ENCODE peak calls at places on chromosomes 13 and 19, in seven cellular contexts. J, F, N, Z, O, Y and D are unnamed samples.

GRCh38 chr19:29815231-29815630 is 3.4 kb downstream of the CCNE1 start:
- DNase-seq in F (peak; percentile 42), J (no peak), O (no peak), Z (no peak), N (no peak), Y (no peak), D (peak; percentile 46)

GRCh38 chr19:6699935-6700334 is 20.5 kb downstream of the C3 start:
- DNase-seq in J (no peak), O (no peak), Y (no peak), F (no peak), Z (no peak), N (no peak), D (no peak)

GRCh38 chr19:41871573-41872383 is 5.3 kb upstream of the CD79A start:
- DNase-seq in N (peak; percentile 61), J (peak; percentile 19), F (peak; percentile 90), Y (no peak), O (no peak), Z (no peak), D (peak; percentile 78)

GRCh38 chr19:3372413-3372812 is 6.0 kb downstream of the NFIC start:
- DNase-seq in J (no peak), Z (no peak), F (no peak), Y (no peak), N (no peak), O (no peak), D (no peak)

GRCh38 chr19:12834976-12835757 is 788 bp upstream of the RTBDN start:
- DNase-seq in F (no peak), N (no peak), Z (no peak), J (peak; percentile 85), O (no peak), Y (peak; percentile 79), D (peak; percentile 35)

GRCh38 chr19:2271516-2272103 is 10.4 kb downstream of the PEAK3 start:
- DNase-seq in N (no peak), F (peak; percentile 85), J (no peak), Y (no peak), Z (no peak), O (no peak), D (peak; percentile 37)

GRCh38 chr19:4909172-4909896 is at the start of gene UHRF1:
- DNase-seq in F (no peak), J (peak; percentile 93), O (no peak), Y (peak; percentile 93), Z (no peak), N (no peak), D (peak; percentile 11)

GRCh38 chr13:41649659-41650058 is 192.3 kb downstream of the RGCC start:
- DNase-seq in Y (peak; percentile 24), N (no peak), O (no peak), J (no peak), F (no peak), Z (no peak), D (no peak)

GRCh38 chr19:30969586-30969985 is 379.6 kb downstream of the TSHZ3 start:
- DNase-seq in Z (no peak), Y (no peak), J (no peak), N (no peak), O (no peak), F (no peak), D (no peak)

GRCh38 chr19:1981253-1981652 is 34.3 kb downstream of the BTBD2 start:
- DNase-seq in Y (no peak), Z (no peak), J (no peak), F (no peak), O (no peak), N (no peak), D (no peak)

GRCh38 chr13:48730971-48731658 is 77.4 kb downstream of the CYSLTR2 start:
- DNase-seq in J (no peak), Z (no peak), N (no peak), F (no peak), Y (no peak), O (no peak), D (no peak)

GRCh38 chr19:53982611-53983010 is 8.8 kb upstream of the CACNG6 start:
- DNase-seq in J (peak; percentile 80), O (no peak), F (peak; percentile 80), Y (no peak), Z (no peak), N (no peak), D (peak; percentile 30)

GRCh38 chr19:55240713-55241020 is 12.1 kb upstream of the TMEM86B start:
- DNase-seq in Z (no peak), F (peak; percentile 30), Y (no peak), N (no peak), O (no peak), J (no peak), D (no peak)

GRCh38 chr19:47124937-47125668 is 5.5 kb upstream of the SAE1 start:
- DNase-seq in F (no peak), Z (no peak), Y (peak; percentile 68), O (no peak), J (peak; percentile 73), N (no peak), D (no peak)
- TF ChIP-seq CTCF in F (peak; percentile 71), Z (peak; percentile 71), Y (peak; percentile 68), O (peak; percentile 89), J (peak; percentile 74), N (peak; percentile 79), D (peak; percentile 70)

DNA sequence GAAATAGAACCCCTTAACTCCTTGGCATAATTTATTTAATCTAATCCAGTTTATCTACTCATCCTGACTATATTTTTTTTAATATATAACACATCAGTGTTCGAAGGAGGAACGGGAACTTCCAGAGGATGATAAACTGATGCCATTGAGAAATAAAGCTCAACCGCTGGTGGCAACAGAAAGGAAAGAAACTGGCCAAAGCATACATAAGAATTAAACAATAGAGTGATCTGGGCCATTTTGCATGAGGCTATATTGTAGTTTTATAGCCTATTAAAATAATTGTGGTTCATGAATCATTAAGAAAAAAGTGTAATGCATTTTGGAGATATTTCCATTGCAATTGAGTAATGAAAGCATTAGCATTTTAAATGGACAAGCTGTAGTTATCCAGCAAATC is 94.2 kb downstream of the FRY start:
- DNase-seq in J (no peak), O (no peak), Y (no peak), Z (no peak), N (no peak), F (no peak), D (no peak)
- H3K9me3 ChIP-seq in J (no peaks in the 10 kb centered on the region), O (no peaks in the 10 kb centered on the region), Y (no peaks in the 10 kb centered on the region), Z (no peaks in the 10 kb centered on the region), N (no peaks in the 10 kb centered on the region), F (no peaks in the 10 kb centered on the region), D (no peaks in the 10 kb centered on the region)

GRCh38 chr19:18339703-18340102 is 695 bp upstream of the PGPEP1 start:
- DNase-seq in Z (no peak), O (no peak), Y (peak; percentile 64), J (peak; percentile 50), N (no peak), F (no peak), D (no peak)

GRCh38 chr19:18336121-18336520 is 4.3 kb upstream of the PGPEP1 start:
- DNase-seq in J (no peak), F (no peak), N (no peak), Z (no peak), Y (no peak), O (no peak), D (no peak)

GRCh38 chr19:18340237-18340989 is at the start of gene PGPEP1:
- DNase-seq in J (peak; percentile 96), O (peak; percentile 69), Y (peak; percentile 96), F (peak; percentile 90), N (peak; percentile 80), Z (no peak), D (peak; percentile 83)

GRCh38 chr19:18340990-18341868 is 831 bp downstream of the PGPEP1 start:
- DNase-seq in N (peak; percentile 83), Z (no peak), O (peak; percentile 57), J (peak; percentile 70), F (peak; percentile 93), Y (peak; percentile 80), D (peak; percentile 78)

GRCh38 chr19:18338471-18339001 is 1.9 kb upstream of the PGPEP1 start:
- DNase-seq in Z (no peak), N (no peak), Y (no peak), O (no peak), F (no peak), J (no peak), D (no peak)
- TF ChIP-seq POLR2AphosphoS5 in Z (no peak), N (no peak), Y (no peak), O (no peak), F (no peak), J (no peak), D (no peak)

DNA sequence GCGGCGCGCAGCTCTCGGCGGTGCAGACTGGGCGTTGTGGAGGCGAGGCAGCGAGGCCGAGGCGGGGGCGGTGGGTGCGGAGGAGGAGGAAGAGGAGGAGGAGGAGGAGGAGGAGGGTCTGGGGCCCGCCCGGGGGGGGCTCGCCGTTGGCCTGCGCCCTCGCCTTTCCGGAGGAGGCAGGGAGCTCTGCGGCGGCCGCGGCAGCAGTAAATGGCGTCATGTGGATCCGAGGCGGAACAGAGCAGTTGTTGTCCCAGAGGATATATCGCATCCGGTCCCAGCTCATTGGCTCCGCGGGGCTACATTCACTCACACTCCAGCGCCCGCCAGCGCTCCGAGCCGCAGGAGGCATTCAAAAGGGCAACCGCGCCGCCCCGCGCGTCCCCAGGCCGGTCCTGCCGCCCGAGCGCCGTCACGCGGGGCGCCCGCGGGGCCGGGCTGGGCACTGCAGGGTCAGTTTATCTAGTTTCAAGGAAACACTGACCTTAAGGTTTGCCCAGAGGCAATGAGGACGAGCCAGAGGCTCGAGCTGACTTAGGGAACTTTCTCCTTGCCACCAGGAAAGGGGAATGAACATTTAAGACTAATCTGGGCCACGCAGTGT is at the start of gene SPRY2:
- DNase-seq in O (peak; percentile 88), F (peak; percentile 92), J (peak; percentile 92), Y (peak; percentile 71), N (peak; percentile 97), Z (peak; percentile 74), D (peak; percentile 94)
- TF ChIP-seq CTCF in O (peak; percentile 22), F (no peak), J (peak; percentile 34), Y (peak; percentile 20), N (no peak), Z (no peak), D (no peak)